ENCODE peak calls at places on chromosomes 13 and 19, in eight cellular contexts. F, T, P, R, I, O, A and L are unnamed samples.

GRCh38 chr13:47798906-47799305 is 202.2 kb downstream of the SUCLA2 start:
- DNase-seq in O (no peak), A (no peak), P (peak; percentile 27), I (no peak), F (peak; percentile 40), T (no peak), R (no peak), L (no peak)

GRCh38 chr19:33063356-33064116 is 1.2 kb downstream of the RHPN2 start:
- DNase-seq in R (no peak), I (no peak), O (no peak), T (no peak), A (peak; percentile 47), P (peak; percentile 66), F (peak; percentile 33), L (no peak)

GRCh38 chr13:113378825-113379224 is 14.9 kb upstream of the GRTP1 start:
- DNase-seq in O (peak; percentile 8), A (peak; percentile 27), R (no peak), I (no peak), F (no peak), T (no peak), P (no peak), L (no peak)

GRCh38 chr19:42284641-42285341 is 15.7 kb downstream of the CIC start:
- DNase-seq in P (no peak), F (no peak), A (no peak), R (no peak), T (no peak), O (no peak), I (peak; percentile 79), L (no peak)

GRCh38 chr19:41646589-41647204 is 19.8 kb upstream of the CEACAM4 start:
- DNase-seq in P (peak; percentile 2), O (no peak), F (no peak), A (peak; percentile 76), R (peak; percentile 20), T (no peak), I (no peak), L (no peak)

GRCh38 chr13:20867408-20867807 is 35.1 kb downstream of the XPO4 start:
- DNase-seq in P (no peak), R (no peak), T (no peak), I (no peak), O (no peak), A (no peak), F (no peak), L (no peak)

GRCh38 chr13:50843256-50844043 is at the start of gene DLEU7:
- DNase-seq in A (no peak), I (no peak), R (no peak), F (no peak), P (no peak), T (peak; percentile 39), O (peak; percentile 25), L (peak; percentile 73)

GRCh38 chr13:47564041-47564440 is 437.0 kb downstream of the SUCLA2 start:
- DNase-seq in I (no peak), R (no peak), O (peak; percentile 13), F (peak; percentile 11), A (no peak), P (no peak), T (no peak), L (no peak)

GRCh38 chr13:32538234-32538620 is 368 bp downstream of the N4BP2L2 start:
- DNase-seq in F (peak; percentile 52), O (peak; percentile 27), I (peak; percentile 66), A (peak; percentile 56), R (no peak), P (no peak), T (no peak), L (no peak)

GRCh38 chr13:49214917-49215376 is 5.2 kb upstream of the MLNR start:
- DNase-seq in O (no peak), P (no peak), F (no peak), T (no peak), A (peak; percentile 71), R (peak; percentile 20), I (no peak), L (no peak)

GRCh38 chr13:110275931-110276552 is 30.9 kb downstream of the COL4A1 start:
- DNase-seq in P (no peak), F (no peak), T (peak; percentile 68), I (no peak), A (no peak), R (no peak), O (no peak), L (no peak)

GRCh38 chr19:46173886-46174475 is 25.9 kb downstream of the IGFL2 start:
- DNase-seq in R (no peak), A (no peak), I (no peak), F (no peak), O (no peak), T (no peak), P (no peak), L (no peak)

GRCh38 chr19:45800009-45800553 is 7.4 kb upstream of the DMWD start:
- DNase-seq in F (peak; percentile 36), I (no peak), P (peak; percentile 50), O (no peak), R (no peak), T (no peak), A (no peak), L (no peak)

GRCh38 chr13:114108894-114109293 is 23.5 kb downstream of the RASA3 start:
- DNase-seq in R (no peak), F (no peak), T (peak; percentile 11), P (no peak), I (peak; percentile 48), O (no peak), A (peak; percentile 38), L (no peak)

GRCh38 chr13:47211106-47211505 is 314.3 kb upstream of the HTR2A start:
- DNase-seq in R (no peak), I (no peak), A (no peak), O (no peak), F (no peak), T (no peak), P (no peak), L (no peak)

GRCh38 chr13:110421696-110422395 is 114.8 kb downstream of the COL4A2 start:
- DNase-seq in P (peak; percentile 33), O (no peak), I (no peak), A (no peak), F (peak; percentile 78), T (no peak), R (no peak), L (no peak)

GRCh38 chr13:37072024-37072423 is 12.5 kb upstream of the SUPT20H start:
- DNase-seq in I (no peak), P (no peak), A (no peak), F (no peak), T (no peak), O (no peak), R (no peak), L (no peak)

GRCh38 chr19:4414144-4414799 is 11.8 kb downstream of the CHAF1A start:
- DNase-seq in F (peak; percentile 60), I (no peak), A (no peak), O (no peak), P (peak; percentile 62), T (no peak), R (no peak), L (no peak)

GRCh38 chr13:43664700-43665191 is 122.0 kb downstream of the ENOX1 start:
- DNase-seq in O (no peak), R (no peak), F (peak; percentile 79), A (no peak), P (peak; percentile 70), T (no peak), I (no peak), L (no peak)

GRCh38 chr13:44765076-44765475 is 188.9 kb upstream of the TSC22D1 start:
- DNase-seq in R (no peak), T (no peak), O (no peak), F (no peak), A (no peak), P (peak; percentile 16), I (no peak), L (no peak)

GRCh38 chr13:103883152-103883551 is 816.9 kb upstream of the SLC10A2 start:
- DNase-seq in I (peak; percentile 91), F (peak; percentile 96), A (peak; percentile 82), T (peak; percentile 83), P (peak; percentile 64), O (peak; percentile 36), R (no peak), L (peak; percentile 74)
- TF ChIP-seq CTCF in I (no peak), F (peak; percentile 71), A (peak; percentile 52), T (peak; percentile 51), P (peak; percentile 38), O (peak; percentile 72), R (no peak), L (peak; percentile 75)

DNA sequence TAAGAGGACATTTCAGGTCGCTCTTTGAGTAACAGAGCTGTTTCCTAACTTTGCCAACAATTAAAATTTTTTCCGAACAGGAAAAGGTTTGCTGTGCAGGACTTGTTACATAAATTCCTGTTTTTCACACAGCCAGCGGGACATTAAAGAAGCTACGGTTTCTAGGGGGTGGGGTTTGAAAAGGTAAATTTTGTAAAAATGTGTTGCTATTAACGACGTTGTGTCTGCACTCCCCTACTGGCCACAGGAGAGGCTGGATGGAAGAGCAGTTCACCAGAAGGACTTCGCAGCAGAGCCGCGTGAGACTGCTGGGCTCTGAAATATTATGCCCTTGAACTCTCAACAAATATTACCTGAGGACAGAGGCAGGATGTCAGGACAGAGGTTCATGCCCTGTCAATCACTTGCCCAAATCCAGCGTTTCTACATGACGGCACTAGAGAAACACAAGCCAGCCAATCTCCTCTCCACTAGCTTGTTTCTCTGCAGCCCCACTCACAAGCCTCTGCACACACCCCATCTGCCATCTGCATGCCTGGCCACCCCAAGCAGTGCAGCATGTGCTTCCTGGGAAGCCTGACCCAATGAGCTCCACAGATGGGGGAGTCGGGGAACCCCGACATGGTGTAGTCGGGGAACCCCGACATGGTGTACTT is 102.0 kb downstream of the FOXO1 start:
- DNase-seq in P (no peak), F (no peak), O (no peak), R (no peak), A (no peak), T (no peak), I (no peak), L (no peak)
- TF ChIP-seq CTCF in P (peak; percentile 52), F (no peak), O (peak; percentile 16), R (no peak), A (no peak), T (no peak), I (no peak), L (peak; percentile 38)

GRCh38 chr13:79679334-79679733 is 198.4 kb downstream of the NDFIP2 start:
- DNase-seq in A (peak; percentile 71), R (no peak), I (peak; percentile 78), P (peak; percentile 85), F (peak; percentile 77), T (peak; percentile 66), O (peak; percentile 51), L (no peak)
- TF ChIP-seq CTCF in A (peak; percentile 84), R (peak; percentile 24), I (peak; percentile 70), P (peak; percentile 79), F (peak; percentile 79), T (peak; percentile 70), O (peak; percentile 85), L (peak; percentile 94)

DNA sequence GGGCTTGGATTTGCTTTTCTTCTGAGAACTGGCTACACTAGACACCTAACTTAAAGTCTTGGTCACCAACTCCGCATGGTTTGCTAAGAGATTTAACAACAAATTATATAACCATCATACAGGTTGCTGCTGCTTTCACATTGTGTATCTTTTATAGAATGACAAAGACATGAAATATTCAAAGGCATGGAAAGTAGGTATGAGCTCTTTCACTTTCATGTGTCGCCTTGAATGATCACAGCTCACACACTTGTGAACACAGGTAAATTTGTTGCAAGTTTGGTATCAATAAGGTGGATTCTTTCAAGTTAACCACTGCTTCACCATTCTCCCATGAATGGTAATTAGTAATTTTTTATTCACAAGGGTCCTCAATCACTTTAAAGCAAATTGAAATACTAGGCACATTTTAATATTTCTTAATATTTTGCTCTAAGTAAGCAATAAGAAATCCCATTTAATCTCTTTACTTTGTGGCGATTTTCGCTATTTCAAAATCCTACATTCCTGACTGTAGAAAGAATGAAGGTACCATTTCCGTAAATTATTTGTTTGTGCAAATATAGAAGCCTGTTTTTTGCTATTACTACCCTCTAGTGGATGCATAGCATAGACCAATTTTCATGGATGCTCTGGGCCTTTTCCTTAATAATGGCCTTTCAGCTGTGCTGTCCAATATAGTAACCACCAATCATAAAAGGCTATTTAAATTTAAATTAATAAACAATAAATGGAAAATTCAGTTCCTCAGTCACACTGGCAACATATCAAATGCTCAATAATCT is 45.5 kb upstream of the FREM2 start:
- DNase-seq in F (no peak), I (no peak), A (no peak), O (no peak), R (no peak), P (no peak), T (no peak), L (no peak)
- TF ChIP-seq CTCF in F (peak; percentile 52), I (no peak), A (peak; percentile 30), O (peak; percentile 43), R (no peak), P (peak; percentile 24), T (no peak), L (peak; percentile 55)